ENCODE peak calls at places on chromosomes 3 and 15, in eight cellular contexts. Z is aorta, G is GM23248, Q is OCI-LY7, H is WERI-Rb-1, A is esophagus squamous epithelium, O is Karpas-422, L is A673. P is an unnamed sample.
A peak's percentile ranks its signal among the peaks of the same experiment; 100 is the strongest.

GRCh38 chr3:16173696-16174355 is 654 bp upstream of the GALNT15 start:
- DNase-seq in L (no peak), Q (no peak), O (no peak), G (peak; percentile 78), Z (no peak), H (no peak), A (no peak), P (no peak)

GRCh38 chr3:32303977-32304376 is 65.5 kb downstream of the CMTM8 start:
- DNase-seq in Q (no peak), Z (no peak), G (no peak), H (no peak), L (no peak), O (no peak), A (no peak), P (no peak)

GRCh38 chr15:57356178-57356577 is 20.1 kb upstream of the CGNL1 start:
- DNase-seq in Z (no peak), A (no peak), Q (no peak), H (no peak), G (no peak), L (no peak), O (no peak), P (no peak)

GRCh38 chr3:32176989-32177701 is 61.3 kb upstream of the CMTM8 start:
- DNase-seq in H (peak; percentile 51), L (peak; percentile 74), A (no peak), Z (no peak), G (peak; percentile 54), O (peak; percentile 91), Q (peak; percentile 67), P (no peak)

GRCh38 chr3:175948041-175948440 is 1088.9 kb downstream of the NAALADL2 start:
- DNase-seq in O (no peak), Z (no peak), Q (no peak), G (no peak), H (no peak), L (no peak), A (no peak), P (no peak)

GRCh38 chr3:183937601-183938286 is 53.1 kb upstream of the PARL start:
- DNase-seq in Z (no peak), A (no peak), Q (no peak), H (no peak), G (peak; percentile 8), O (peak; percentile 76), L (no peak), P (no peak)

GRCh38 chr3:42128526-42128925 is 37.4 kb downstream of the TRAK1 start:
- DNase-seq in H (no peak), L (no peak), G (no peak), Q (peak; percentile 82), O (peak; percentile 84), A (no peak), Z (no peak), P (no peak)

GRCh38 chr15:74799843-74800558 is 12.6 kb upstream of the LMAN1L start:
- DNase-seq in A (no peak), Z (peak; percentile 92), G (peak; percentile 70), O (peak; percentile 93), Q (peak; percentile 77), H (peak; percentile 76), L (peak; percentile 69), P (peak; percentile 60)

GRCh38 chr3:74443102-74443501 is 171.4 kb downstream of the CNTN3 start:
- DNase-seq in A (no peak), H (no peak), Q (no peak), Z (no peak), O (no peak), G (peak; percentile 75), L (no peak), P (no peak)

GRCh38 chr15:98740963-98741362 is 92.6 kb downstream of the IGF1R start:
- DNase-seq in O (no peak), L (no peak), A (no peak), Z (no peak), H (no peak), Q (no peak), G (no peak), P (no peak)

GRCh38 chr15:71332605-71333004 is 217.3 kb downstream of the THSD4 start:
- DNase-seq in Z (no peak), A (no peak), L (no peak), G (no peak), O (no peak), H (no peak), Q (no peak), P (no peak)

GRCh38 chr3:56557815-56558170 is 818 bp downstream of the CCDC66 start:
- DNase-seq in H (no peak), A (no peak), Q (no peak), O (no peak), G (no peak), L (no peak), Z (no peak), P (no peak)

GRCh38 chr3:30747771-30748281 is 141.4 kb downstream of the TGFBR2 start:
- DNase-seq in H (no peak), Z (no peak), Q (peak; percentile 37), O (no peak), A (no peak), G (peak; percentile 79), L (peak; percentile 67), P (no peak)

GRCh38 chr15:74793135-74794028 is 11.5 kb downstream of the CSK start:
- DNase-seq in L (peak; percentile 52), O (peak; percentile 87), A (no peak), Q (peak; percentile 63), Z (no peak), G (no peak), H (no peak), P (no peak)

GRCh38 chr3:8996681-8997121 is 33.4 kb upstream of the RAD18 start:
- DNase-seq in G (peak; percentile 68), Z (no peak), H (no peak), Q (no peak), A (no peak), O (no peak), L (no peak), P (no peak)

GRCh38 chr15:29109762-29110161 is 159.9 kb downstream of the NSMCE3 start:
- DNase-seq in H (no peak), Q (no peak), Z (no peak), A (no peak), L (no peak), O (no peak), G (no peak), P (no peak)

GRCh38 chr3:61141697-61142096 is 109.6 kb downstream of the FHIT start:
- DNase-seq in H (no peak), A (no peak), L (no peak), Z (no peak), O (no peak), G (no peak), Q (no peak), P (no peak)

GRCh38 chr15:30904812-30905211 is 1.1 kb downstream of the FAN1 start:
- DNase-seq in Q (peak; percentile 5), O (no peak), Z (no peak), G (no peak), L (no peak), H (no peak), A (no peak), P (no peak)

GRCh38 chr15:30905821-30906220 is 2.1 kb downstream of the FAN1 start:
- DNase-seq in Z (no peak), A (no peak), H (no peak), Q (no peak), L (no peak), O (no peak), G (no peak), P (no peak)

GRCh38 chr15:30906366-30906765 is 2.7 kb downstream of the FAN1 start:
- DNase-seq in H (no peak), O (no peak), L (no peak), A (no peak), G (no peak), Z (no peak), Q (no peak), P (peak; percentile 67)

GRCh38 chr15:30901889-30902288 is 1.8 kb upstream of the FAN1 start:
- DNase-seq in L (no peak), Q (no peak), Z (no peak), O (no peak), G (no peak), H (no peak), A (no peak), P (no peak)

GRCh38 chr15:30903497-30904187 is at the start of gene FAN1:
- DNase-seq in O (peak; percentile 68), H (peak; percentile 95), Z (peak; percentile 90), L (peak; percentile 98), A (peak; percentile 32), G (peak; percentile 93), Q (peak; percentile 88), P (peak; percentile 88)
- H3K27ac ChIP-seq in O (no peak within 1 kb of the TSS), H (peak within 1 kb of the TSS; percentile 83), Z (peak within 1 kb of the TSS; percentile 9), L (peak within 1 kb of the TSS; percentile 80), A (peak within 1 kb of the TSS; percentile 89), G (peak within 1 kb of the TSS; percentile 56), Q (peak within 1 kb of the TSS; percentile 13), P (peak within 1 kb of the TSS; percentile 67)

GRCh38 chr3:129592362-129593150 is 13.9 kb downstream of the PLXND1 start:
- DNase-seq in A (peak; percentile 7), H (peak; percentile 91), O (no peak), Q (no peak), G (peak; percentile 47), Z (peak; percentile 87), L (no peak), P (peak; percentile 61)

GRCh38 chr3:129593595-129594339 is 12.7 kb downstream of the PLXND1 start:
- DNase-seq in H (peak; percentile 50), A (no peak), Z (no peak), G (peak; percentile 37), O (no peak), L (peak; percentile 23), Q (peak; percentile 83), P (no peak)

GRCh38 chr3:129593230-129593594 is 13.3 kb downstream of the PLXND1 start:
- DNase-seq in O (no peak), Z (no peak), L (no peak), A (no peak), G (peak; percentile 33), H (peak; percentile 42), Q (no peak), P (no peak)

GRCh38 chr3:129594907-129595390 is 11.5 kb downstream of the PLXND1 start:
- DNase-seq in H (no peak), O (no peak), Z (no peak), A (no peak), G (no peak), L (no peak), Q (no peak), P (no peak)

GRCh38 chr3:129591932-129592331 is 14.5 kb downstream of the PLXND1 start:
- DNase-seq in A (no peak), Q (no peak), H (no peak), O (no peak), Z (no peak), G (no peak), L (no peak), P (no peak)
- H3K27ac ChIP-seq in A (peak overlapping the region; percentile 80), Q (no peak overlapping the region), H (peak overlapping the region; percentile 84), O (no peak overlapping the region), Z (no peak overlapping the region), G (peak overlapping the region; percentile 39), L (no peak overlapping the region), P (peak overlapping the region; percentile 92)

DNA sequence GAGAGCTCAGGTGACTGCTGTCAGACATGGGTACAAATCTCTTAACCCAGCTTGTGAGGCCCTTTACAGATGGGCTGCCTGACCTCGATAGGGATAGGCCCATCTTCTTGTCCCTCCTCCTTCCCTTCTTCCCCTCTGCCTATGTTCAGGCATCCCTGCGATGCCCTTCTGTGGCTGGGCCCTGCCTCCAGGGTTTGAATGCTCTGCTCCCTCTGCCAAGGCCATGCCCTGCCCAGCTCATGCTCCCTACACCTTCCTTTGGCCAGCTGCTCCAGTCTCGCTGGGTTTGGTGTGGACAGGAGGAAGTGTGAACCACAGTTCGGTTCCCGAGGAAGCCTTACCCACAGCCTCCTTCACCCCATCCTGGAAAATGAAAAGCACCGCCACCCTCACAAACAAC is 4.3 kb downstream of the FYCO1 start:
- DNase-seq in O (no peak), Q (no peak), L (no peak), H (no peak), Z (no peak), G (no peak), A (no peak), P (no peak)
- H3K27ac ChIP-seq in O (no peak overlapping the region), Q (no peak overlapping the region), L (no peak overlapping the region), H (no peak overlapping the region), Z (peak overlapping the region; percentile 65), G (no peak overlapping the region), A (peak overlapping the region; percentile 74), P (peak overlapping the region; percentile 54)

GRCh38 chr3:140292684-140293083 is 357.7 kb downstream of the CLSTN2 start:
- DNase-seq in Z (peak; percentile 83), L (no peak), O (no peak), G (peak; percentile 98), A (no peak), H (no peak), Q (no peak), P (peak; percentile 15)
- H3K27ac ChIP-seq in Z (no peak overlapping the region), L (no peak overlapping the region), O (no peak overlapping the region), G (peak overlapping the region; percentile 92), A (no peak overlapping the region), H (no peak overlapping the region), Q (no peak overlapping the region), P (no peak overlapping the region)